ENCODE peak calls at places on chromosome 4, in nine cellular contexts. Q is body of pancreas, Z is H9, R is tibial artery, W is IMR-90, H is GM23248, B is MM.1S, Y is ovary, F is transverse colon. G is an unnamed sample.

GRCh38 chr4:132991111-132991510 is 158.0 kb upstream of the PCDH10 start:
- DNase-seq in F (no peak), R (no peak), Z (no peak), Y (no peak), W (no peak), H (no peak), Q (no peak), B (no peak), G (no peak)

GRCh38 chr4:104938624-104939023 is 208.1 kb upstream of the TET2 start:
- DNase-seq in R (no peak), Z (no peak), Q (no peak), H (no peak), Y (no peak), W (no peak), B (peak), F (no peak), G (no peak)

GRCh38 chr4:150436598-150437370 is 145.2 kb upstream of the MAB21L2 start:
- DNase-seq in W (no peak), Q (no peak), B (no peak), Z (no peak), Y (no peak), R (no peak), H (no peak), F (no peak), G (no peak)

GRCh38 chr4:168605411-168605810 is 108.6 kb downstream of the PALLD start:
- DNase-seq in R (no peak), B (no peak), Z (no peak), W (peak), Y (no peak), Q (no peak), F (no peak), H (peak), G (no peak)

GRCh38 chr4:77022581-77023133 is 53.1 kb downstream of the CCNI start:
- DNase-seq in F (no peak), R (no peak), W (peak), Q (no peak), Y (no peak), B (no peak), H (peak), Z (peak), G (no peak)

GRCh38 chr4:106329027-106329618 is 12.8 kb downstream of the AIMP1 start:
- DNase-seq in Z (no peak), H (peak), F (no peak), W (peak), B (peak), Q (no peak), R (no peak), Y (no peak), G (no peak)

GRCh38 chr4:46839128-46839527 is 69.9 kb downstream of the COX7B2 start:
- DNase-seq in R (no peak), F (no peak), H (no peak), B (peak), W (no peak), Q (no peak), Z (peak), Y (no peak), G (no peak)

GRCh38 chr4:89266128-89266527 is 41.5 kb downstream of the GPRIN3 start:
- DNase-seq in R (no peak), Z (no peak), B (no peak), F (no peak), Y (no peak), H (no peak), Q (no peak), W (no peak), G (no peak)

GRCh38 chr4:11313157-11313943 is 115.3 kb downstream of the HS3ST1 start:
- DNase-seq in W (no peak), Z (no peak), H (no peak), F (no peak), B (no peak), Q (no peak), R (no peak), Y (no peak), G (no peak)

GRCh38 chr4:146381263-146381872 is 140.4 kb downstream of the SLC10A7 start:
- DNase-seq in W (peak), B (no peak), F (no peak), Y (no peak), R (no peak), H (no peak), Q (no peak), Z (no peak), G (no peak)

GRCh38 chr4:67750691-67751090 is 3.5 kb downstream of the GNRHR start:
- DNase-seq in W (no peak), F (no peak), B (no peak), Y (no peak), Q (no peak), H (peak), Z (no peak), R (no peak), G (no peak)

GRCh38 chr4:7956306-7957112 is 16.8 kb upstream of the AFAP1 start:
- DNase-seq in Y (no peak), F (no peak), R (no peak), W (peak), H (peak), B (no peak), Q (peak), Z (no peak), G (no peak)

GRCh38 chr4:8200302-8200975 is 1.3 kb downstream of the SH3TC1 start:
- DNase-seq in R (no peak), H (no peak), F (peak), Y (no peak), B (no peak), Z (no peak), Q (peak), W (peak), G (no peak)

GRCh38 chr4:177778623-177779022 is 336.4 kb upstream of the AGA start:
- DNase-seq in Z (no peak), B (no peak), Y (no peak), F (no peak), H (no peak), Q (no peak), R (no peak), W (no peak), G (no peak)

GRCh38 chr4:114034189-114034588 is 54.7 kb upstream of the ARSJ start:
- DNase-seq in R (no peak), Q (no peak), B (no peak), W (no peak), Y (no peak), Z (no peak), F (no peak), H (no peak), G (no peak)

GRCh38 chr4:45147866-45148265 is 421.5 kb upstream of the GNPDA2 start:
- DNase-seq in Y (no peak), F (no peak), Q (no peak), B (no peak), Z (no peak), W (no peak), H (peak), R (no peak), G (no peak)

GRCh38 chr4:7964890-7965662 is 25.4 kb upstream of the AFAP1 start:
- DNase-seq in H (peak), F (no peak), Z (peak), Q (peak), Y (no peak), W (peak), R (no peak), B (no peak), G (no peak)

DNA sequence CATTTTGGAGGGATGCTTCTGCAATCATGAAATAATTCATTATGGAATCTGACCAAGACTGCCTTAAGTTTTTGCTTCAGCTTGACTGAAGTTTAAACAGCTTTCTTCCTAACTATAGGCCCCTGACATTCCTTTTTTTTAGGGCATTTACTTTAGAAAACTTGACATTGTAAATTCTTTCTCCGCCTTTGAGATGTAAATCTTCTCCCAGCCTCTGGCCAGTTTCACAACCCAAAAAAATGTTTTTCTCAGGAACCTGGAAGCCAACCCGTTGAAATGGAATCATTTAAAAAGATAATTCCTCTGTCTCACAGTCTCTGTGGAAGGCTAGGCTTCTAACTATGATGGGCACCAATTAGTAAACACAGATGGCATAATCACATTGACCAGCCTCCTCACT is 710.4 kb upstream of the PABPC4L start:
- DNase-seq in Z (no peak), H (no peak), B (no peak), F (no peak), W (no peak), Q (no peak), Y (no peak), R (no peak), G (no peak)
- H3K27ac ChIP-seq in Z (peak), H (no peak), B (no peak), F (no peak), W (no peak), Q (no peak), Y (no peak), R (no peak), G (no peak)

DNA sequence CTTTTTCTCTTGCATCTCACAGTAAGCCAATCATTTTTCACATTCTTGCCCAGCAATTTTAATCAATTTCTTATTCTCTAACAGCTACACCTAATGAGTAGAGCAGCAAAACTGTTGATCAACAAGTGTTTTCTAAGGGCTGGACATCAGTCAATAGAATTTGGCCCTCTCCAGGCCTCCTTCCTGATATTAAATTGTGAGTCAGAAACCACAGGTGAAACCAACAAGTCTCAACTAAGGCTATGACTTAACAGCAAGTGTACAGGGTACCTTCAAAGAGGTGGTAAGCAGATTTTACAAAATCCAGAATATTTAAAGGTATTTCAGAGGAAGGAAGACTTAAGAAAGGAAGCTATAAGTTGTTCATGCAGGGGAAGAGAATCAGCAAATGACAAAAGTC is 156.5 kb upstream of the ARHGAP24 start:
- DNase-seq in W (no peak), Y (no peak), B (no peak), F (no peak), R (no peak), Z (no peak), H (no peak), Q (no peak), G (no peak)
- H3K27ac ChIP-seq in W (no peak), Y (no peak), B (no peak), F (no peak), R (no peak), Z (no peak), H (no peak), Q (no peak), G (no peak)

GRCh38 chr4:1604181-1604705 is 79.9 kb downstream of the FAM53A start:
- DNase-seq in F (no peak), B (no peak), Y (no peak), Q (no peak), R (no peak), H (peak), Z (no peak), W (no peak), G (no peak)
- H3K27ac ChIP-seq in F (no peak), B (no peak), Y (no peak), Q (no peak), R (no peak), H (no peak), Z (no peak), W (no peak), G (no peak)

DNA sequence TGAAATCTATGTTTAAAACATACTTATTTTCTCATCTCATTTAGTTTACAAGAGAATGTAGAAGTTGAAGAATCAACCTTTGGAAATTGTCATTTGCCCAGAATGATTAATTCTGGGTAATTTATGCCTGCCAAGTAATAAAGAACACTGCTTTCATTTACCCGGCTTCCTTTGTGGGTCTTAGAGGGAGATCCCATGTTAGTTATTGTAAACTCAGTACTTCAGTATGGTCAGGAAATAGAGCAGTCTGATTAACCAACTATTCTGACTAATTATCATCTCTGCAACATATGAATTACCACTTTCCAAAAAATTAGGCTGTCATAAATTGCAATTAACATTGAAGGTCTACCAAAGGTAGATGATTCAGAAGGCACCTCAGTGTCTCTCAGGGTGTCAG is 324.5 kb downstream of the HNRNPD start:
- DNase-seq in Z (no peak), B (no peak), Q (no peak), H (no peak), R (no peak), Y (no peak), W (no peak), F (no peak), G (no peak)
- H3K27ac ChIP-seq in Z (no peak), B (no peak), Q (no peak), H (no peak), R (no peak), Y (no peak), W (no peak), F (no peak), G (no peak)

DNA sequence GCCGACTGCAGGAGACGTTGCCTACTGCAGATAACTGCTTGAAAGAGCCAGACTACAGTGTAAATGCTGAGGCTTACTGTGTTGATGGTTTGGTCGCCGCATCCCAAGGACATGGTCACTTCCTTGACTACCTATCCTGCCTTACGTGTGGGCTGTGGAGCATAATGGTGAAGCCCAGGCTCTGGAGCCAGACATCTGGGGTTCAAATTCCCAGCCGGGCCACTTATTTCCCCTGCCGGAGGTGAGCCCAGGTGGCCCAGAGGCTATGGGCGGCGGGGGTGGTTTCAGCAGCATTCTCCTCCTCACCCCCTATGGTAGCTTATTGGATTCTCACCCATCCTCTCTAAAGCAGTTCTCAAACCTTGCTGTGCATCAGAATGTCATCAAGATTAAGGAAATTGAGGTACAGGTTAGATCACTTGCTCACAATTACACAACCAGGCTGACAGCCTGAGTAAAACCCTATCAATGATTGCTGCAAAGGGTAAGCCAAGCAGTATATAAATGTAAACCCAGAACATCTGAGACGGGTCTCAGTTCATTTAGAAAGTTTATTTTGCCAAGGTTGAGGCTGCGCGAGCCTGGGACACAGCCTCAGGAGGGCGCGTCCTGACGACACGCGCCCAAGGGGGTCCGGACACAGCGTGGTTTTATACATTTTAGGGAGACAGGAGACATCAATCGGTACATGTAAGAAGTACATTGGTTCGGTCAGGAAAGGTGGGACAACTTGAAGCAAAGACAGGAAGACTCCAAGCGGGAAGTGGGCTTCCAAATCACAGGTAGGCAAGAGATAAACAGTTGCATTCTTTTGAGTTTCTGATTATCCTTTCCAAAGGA is 48.5 kb downstream of the EVC start:
- DNase-seq in F (no peak), Z (no peak), W (no peak), B (no peak), Q (no peak), R (no peak), H (no peak), Y (no peak), G (no peak)
- H3K27ac ChIP-seq in F (no peak), Z (no peak), W (peak), B (no peak), Q (no peak), R (no peak), H (peak), Y (no peak), G (no peak)

GRCh38 chr4:56906534-56906933 is 1.2 kb upstream of the REST start:
- DNase-seq in Y (no peak), W (no peak), Q (no peak), Z (no peak), F (no peak), B (no peak), R (no peak), H (no peak), G (no peak)

GRCh38 chr4:56909083-56909981 is 1.6 kb downstream of the REST start:
- DNase-seq in R (peak), B (peak), F (peak), Z (peak), H (peak), Y (no peak), Q (peak), W (peak), G (no peak)

GRCh38 chr4:56908206-56909082 is 744 bp downstream of the REST start:
- DNase-seq in Q (peak), B (peak), W (peak), Y (peak), R (peak), H (peak), Z (peak), F (peak), G (no peak)

GRCh38 chr4:56907489-56908205 is at the start of gene REST:
- DNase-seq in B (peak), Q (peak), W (peak), F (peak), R (peak), H (peak), Y (peak), Z (peak), G (no peak)

DNA sequence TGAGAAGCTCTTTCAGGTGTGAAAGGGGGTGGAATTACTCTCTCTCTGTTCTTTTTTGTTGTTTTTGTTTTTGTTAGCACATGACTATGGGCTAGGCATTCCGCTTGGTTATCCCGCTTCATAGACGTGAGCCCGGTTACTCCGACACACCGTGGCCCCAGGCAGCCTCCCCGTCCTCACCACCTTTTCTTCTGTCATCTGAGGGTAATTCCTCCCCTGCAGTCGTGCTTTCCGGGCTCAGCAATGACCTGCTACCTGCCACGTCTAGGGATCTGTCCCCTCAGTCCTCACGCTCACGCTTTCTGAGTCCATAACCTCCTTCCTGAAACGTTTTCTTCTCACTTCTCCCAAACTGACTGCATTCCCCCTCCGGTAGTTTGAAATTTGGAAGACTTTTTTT is 691 bp upstream of the REST start:
- DNase-seq in W (no peak), Y (peak), F (peak), B (no peak), Z (peak), Q (no peak), R (no peak), H (no peak), G (no peak)
- H3K27ac ChIP-seq in W (no peak), Y (peak), F (peak), B (no peak), Z (no peak), Q (peak), R (peak), H (no peak), G (peak)

GRCh38 chr4:109837014-109837413 is 9.2 kb downstream of the RRH start:
- DNase-seq in Q (no peak), R (no peak), F (no peak), B (no peak), H (no peak), Z (no peak), W (no peak), Y (no peak), G (no peak)

GRCh38 chr4:109833756-109834155 is 6.0 kb downstream of the RRH start:
- DNase-seq in F (no peak), R (no peak), Q (no peak), H (no peak), Y (no peak), W (no peak), Z (no peak), B (no peak), G (no peak)
- H3K27ac ChIP-seq in F (no peak), R (no peak), Q (no peak), H (no peak), Y (no peak), W (no peak), Z (no peak), B (no peak), G (no peak)

GRCh38 chr4:71608674-71609062 is 175.2 kb downstream of the GC start:
- DNase-seq in Q (no peak), B (no peak), Z (no peak), R (no peak), W (no peak), H (no peak), F (no peak), Y (no peak), G (no peak)
- H3K27ac ChIP-seq in Q (no peak), B (peak), Z (no peak), R (no peak), W (no peak), H (no peak), F (no peak), Y (no peak), G (no peak)

GRCh38 chr4:14855719-14856075 is 146.6 kb upstream of the CPEB2 start:
- DNase-seq in W (no peak), R (no peak), F (no peak), Q (no peak), H (no peak), Z (no peak), B (no peak), Y (no peak), G (no peak)
- H3K27ac ChIP-seq in W (peak), R (peak), F (peak), Q (no peak), H (peak), Z (no peak), B (no peak), Y (no peak), G (no peak)

GRCh38 chr4:16835597-16836247 is 62.7 kb downstream of the LDB2 start:
- DNase-seq in R (no peak), F (no peak), Z (no peak), Y (no peak), W (no peak), Q (no peak), B (no peak), H (no peak), G (no peak)
- H3K27ac ChIP-seq in R (no peak), F (no peak), Z (no peak), Y (no peak), W (no peak), Q (no peak), B (no peak), H (no peak), G (no peak)

G was measured in Panc1.